ENCODE peak calls at places on chromosomes 5 and 9, in four cellular contexts. C is HepG2, Q is NT2/D1, A is H1. W is an unnamed sample.

GRCh38 chr9:1708215-1708614 is 306.9 kb upstream of the SMARCA2 start:
- DNase-seq in C (no peak), Q (no peak), A (no peak), W (no peak)

GRCh38 chr9:27349681-27350080 is 52.7 kb upstream of the EQTN start:
- DNase-seq in C (no peak), Q (no peak), A (no peak), W (no peak)

GRCh38 chr5:178350361-178351220 is 118.0 kb upstream of the PHYKPL start:
- DNase-seq in C (no peak), Q (no peak), A (no peak), W (no peak)

GRCh38 chr9:129756191-129756590 is 3.3 kb upstream of the PTGES start:
- DNase-seq in C (no peak), Q (no peak), A (no peak), W (no peak)

GRCh38 chr9:11257992-11258391 is 645.2 kb upstream of the PTPRD start:
- DNase-seq in C (no peak), Q (no peak), A (no peak), W (no peak)

GRCh38 chr9:133478851-133479711 is at the start of gene SLC2A6:
- DNase-seq in C (peak), Q (peak), A (peak), W (no peak)

GRCh38 chr5:2913306-2913705 is 161.8 kb upstream of the IRX2 start:
- DNase-seq in C (no peak), Q (no peak), A (peak), W (no peak)

GRCh38 chr9:92175441-92175840 is 60.2 kb upstream of the SPTLC1 start:
- DNase-seq in C (no peak), Q (no peak), A (no peak), W (no peak)

GRCh38 chr5:7376889-7377288 is 19.0 kb upstream of the ADCY2 start:
- DNase-seq in C (no peak), Q (no peak), A (no peak), W (no peak)

GRCh38 chr9:96391021-96391765 is 7.7 kb upstream of the SLC35D2 start:
- DNase-seq in C (peak), Q (no peak), A (no peak), W (no peak)

DNA sequence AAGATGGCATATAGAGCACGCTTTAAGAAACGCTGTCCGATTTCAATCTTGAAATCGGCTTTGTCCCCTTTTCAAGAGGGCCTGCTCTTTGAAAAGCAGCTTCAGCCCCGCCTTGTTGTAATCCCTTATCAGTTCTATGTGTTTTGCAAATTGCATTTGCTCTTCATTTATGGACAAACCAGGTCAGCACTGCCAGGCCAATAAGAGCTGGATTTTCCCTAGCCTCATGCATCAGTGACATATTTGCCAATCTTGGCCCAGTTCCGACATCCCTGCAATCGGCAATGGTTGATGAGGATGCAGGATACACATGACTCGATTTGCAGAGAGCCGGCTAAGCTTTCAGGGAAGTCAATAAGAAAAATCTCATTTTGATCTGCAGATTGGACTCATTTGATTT is 529.1 kb upstream of the CLINT1 start:
- DNase-seq in C (no peak), Q (no peak), A (no peak), W (no peak)
- H3K9ac ChIP-seq in C (no peak), Q (no peak), A (no peak), W (no peak)

GRCh38 chr9:82332774-82333152 is 344.2 kb downstream of the SPATA31D1 start:
- DNase-seq in C (no peak), Q (no peak), A (no peak), W (no peak)
- TF ChIP-seq SUZ12 in C (no peak), Q (no peak), A (no peak), W (no peak)

DNA sequence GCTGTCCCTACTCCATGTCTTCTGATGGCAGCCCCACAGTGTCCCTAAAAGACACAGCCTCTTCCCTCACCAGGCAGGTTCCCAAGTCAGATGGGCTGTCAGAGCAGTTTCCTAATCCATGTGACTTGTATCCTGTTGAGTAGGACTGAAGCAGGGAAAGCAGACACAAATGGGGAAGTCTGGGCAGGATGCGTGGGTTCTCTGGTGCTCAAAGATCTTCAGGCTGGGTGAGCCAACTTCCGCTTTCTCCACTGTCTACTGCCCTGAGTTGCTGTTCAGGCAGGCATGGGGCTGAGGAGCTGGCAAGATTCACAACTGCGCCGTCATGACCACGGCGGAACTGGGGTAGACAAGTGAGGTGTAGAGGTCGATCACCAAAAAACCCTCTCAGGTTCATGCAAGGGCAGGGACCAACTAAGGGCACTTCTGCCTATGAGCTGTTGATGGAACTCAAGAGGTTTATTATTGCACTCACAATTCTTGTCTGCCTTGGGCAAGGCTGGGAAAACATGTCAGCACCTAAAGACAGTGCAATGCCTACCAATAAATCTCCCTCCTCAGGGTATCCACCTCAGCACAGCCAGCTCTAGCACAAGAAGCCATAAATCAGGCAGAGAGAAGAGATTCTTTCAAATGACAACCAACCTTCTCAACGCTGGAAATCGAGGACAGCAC is 83.4 kb downstream of the RAPGEF1 start:
- DNase-seq in C (no peak), Q (no peak), A (no peak), W (peak)
- H3K9ac ChIP-seq in C (no peak), Q (no peak), A (no peak), W (peak)

GRCh38 chr9:22203371-22204138 is 194.4 kb upstream of the CDKN2B start:
- DNase-seq in C (no peak), Q (no peak), A (no peak), W (no peak)

GRCh38 chr9:22206833-22207232 is 197.7 kb upstream of the CDKN2B start:
- DNase-seq in C (no peak), Q (no peak), A (no peak), W (no peak)

GRCh38 chr9:22208846-22209585 is 199.9 kb upstream of the CDKN2B start:
- DNase-seq in C (no peak), Q (no peak), A (no peak), W (no peak)

GRCh38 chr9:22201256-22201655 is 192.2 kb upstream of the CDKN2B start:
- DNase-seq in C (no peak), Q (no peak), A (no peak), W (no peak)

GRCh38 chr9:22204240-22204639 is 195.1 kb upstream of the CDKN2B start:
- DNase-seq in C (no peak), Q (no peak), A (no peak), W (no peak)
- TF ChIP-seq SUZ12 in C (no peak), Q (no peak), A (no peak), W (no peak)

DNA sequence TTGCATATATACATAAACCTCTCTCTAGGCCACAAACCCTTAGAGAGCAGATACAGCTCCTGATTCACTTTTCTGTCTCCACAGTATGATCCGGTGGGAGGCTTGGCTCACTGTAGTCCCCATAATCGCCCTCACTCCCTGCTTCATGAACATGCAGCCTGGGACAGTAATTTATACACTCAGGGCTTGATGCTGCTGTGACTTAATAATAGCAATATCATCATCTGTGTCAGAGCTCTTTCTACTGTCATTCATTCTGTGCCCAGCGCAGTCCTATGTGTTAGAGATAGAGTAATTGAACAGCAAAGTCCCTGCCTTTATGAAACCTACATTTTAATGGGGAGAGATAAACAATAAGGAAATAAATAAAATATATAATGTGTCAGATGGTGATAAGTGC is 2.7 kb upstream of the HEMGN start:
- DNase-seq in C (no peak), Q (no peak), A (no peak), W (no peak)
- H3K9ac ChIP-seq in C (no peak), Q (no peak), A (no peak), W (no peak)

GRCh38 chr5:174505621-174506020 is 218.8 kb upstream of the MSX2 start:
- DNase-seq in C (no peak), Q (no peak), A (no peak), W (no peak)
- TF ChIP-seq SUZ12 in C (no peak), Q (no peak), A (no peak), W (no peak)

DNA sequence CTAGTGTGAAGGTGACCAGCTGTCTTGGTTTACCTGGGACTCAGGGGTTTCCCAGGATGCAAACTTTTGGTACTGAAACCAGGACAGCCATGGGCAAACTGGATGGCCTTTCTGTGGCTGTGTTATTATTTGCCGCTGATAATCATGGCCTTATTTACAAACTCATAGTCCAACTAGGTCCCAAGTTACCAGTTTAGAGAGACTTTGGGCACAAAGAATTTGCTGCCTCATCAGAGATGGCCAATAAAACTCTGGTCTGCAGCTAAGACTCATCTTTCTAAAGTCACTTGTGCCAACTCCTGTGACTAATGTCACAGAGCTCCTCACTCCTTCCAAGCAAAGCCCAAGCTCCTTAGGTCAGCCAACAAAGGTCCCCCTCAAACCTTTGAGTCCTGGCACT is 47.5 kb upstream of the PLPP6 start:
- DNase-seq in C (peak), Q (no peak), A (no peak), W (no peak)
- H3K9ac ChIP-seq in C (no peak), Q (no peak), A (no peak), W (no peak)

W was measured in GM12878.